ENCODE peak calls at places on chromosomes 2 and 18, in eight cellular contexts. One of them, this sample, is unnamed.

GRCh38 chr2:43424262-43425207 is 171.3 kb downstream of the THADA start:
- DNase-seq in Peyer's patch: no peak
- DNase-seq in omental fat pad: no peak
- DNase-seq in uterus: peak; percentile 55
- DNase-seq in AG09319: no peak
- DNase-seq in OCI-LY7: no peak
- DNase-seq in AG10803: peak; percentile 80
- DNase-seq in nephron progenitor cell: no peak
- DNase-seq in this sample: no peak

GRCh38 chr18:22284581-22285230 is 115.3 kb downstream of the GATA6 start:
- DNase-seq in Peyer's patch: no peak
- DNase-seq in omental fat pad: no peak
- DNase-seq in uterus: no peak
- DNase-seq in AG09319: no peak
- DNase-seq in OCI-LY7: no peak
- DNase-seq in AG10803: no peak
- DNase-seq in nephron progenitor cell: no peak
- DNase-seq in this sample: no peak

GRCh38 chr2:217669831-217670230 is 333.0 kb downstream of the TNS1 start:
- DNase-seq in Peyer's patch: no peak
- DNase-seq in omental fat pad: no peak
- DNase-seq in uterus: no peak
- DNase-seq in AG09319: no peak
- DNase-seq in OCI-LY7: no peak
- DNase-seq in AG10803: no peak
- DNase-seq in nephron progenitor cell: no peak
- DNase-seq in this sample: no peak

GRCh38 chr2:41764919-41765318 is 282.9 kb upstream of the PKDCC start:
- DNase-seq in Peyer's patch: no peak
- DNase-seq in omental fat pad: no peak
- DNase-seq in uterus: no peak
- DNase-seq in AG09319: no peak
- DNase-seq in OCI-LY7: no peak
- DNase-seq in AG10803: no peak
- DNase-seq in nephron progenitor cell: no peak
- DNase-seq in this sample: no peak

GRCh38 chr2:25251032-25251460 is 82.7 kb upstream of the POMC start:
- DNase-seq in Peyer's patch: no peak
- DNase-seq in omental fat pad: no peak
- DNase-seq in uterus: no peak
- DNase-seq in AG09319: no peak
- DNase-seq in OCI-LY7: no peak
- DNase-seq in AG10803: no peak
- DNase-seq in nephron progenitor cell: peak; percentile 36
- DNase-seq in this sample: no peak

GRCh38 chr2:29295843-29296242 is 180.6 kb downstream of the CLIP4 start:
- DNase-seq in Peyer's patch: no peak
- DNase-seq in omental fat pad: no peak
- DNase-seq in uterus: no peak
- DNase-seq in AG09319: no peak
- DNase-seq in OCI-LY7: no peak
- DNase-seq in AG10803: peak; percentile 24
- DNase-seq in nephron progenitor cell: peak; percentile 27
- DNase-seq in this sample: peak; percentile 54

GRCh38 chr2:46187112-46187618 is 110.0 kb upstream of the EPAS1 start:
- DNase-seq in Peyer's patch: peak; percentile 59
- DNase-seq in omental fat pad: no peak
- DNase-seq in uterus: peak; percentile 47
- DNase-seq in AG09319: peak; percentile 80
- DNase-seq in OCI-LY7: no peak
- DNase-seq in AG10803: peak; percentile 97
- DNase-seq in nephron progenitor cell: no peak
- DNase-seq in this sample: no peak

GRCh38 chr18:12993439-12993838 is 2.3 kb downstream of the CEP192 start:
- DNase-seq in Peyer's patch: no peak
- DNase-seq in omental fat pad: no peak
- DNase-seq in uterus: no peak
- DNase-seq in AG09319: no peak
- DNase-seq in OCI-LY7: no peak
- DNase-seq in AG10803: no peak
- DNase-seq in nephron progenitor cell: no peak
- DNase-seq in this sample: no peak

GRCh38 chr2:215705771-215706261 is 269.9 kb upstream of the FN1 start:
- DNase-seq in Peyer's patch: no peak
- DNase-seq in omental fat pad: no peak
- DNase-seq in uterus: no peak
- DNase-seq in AG09319: no peak
- DNase-seq in OCI-LY7: no peak
- DNase-seq in AG10803: peak; percentile 70
- DNase-seq in nephron progenitor cell: no peak
- DNase-seq in this sample: no peak

GRCh38 chr18:23088343-23088742 is 46.9 kb upstream of the CABLES1 start:
- DNase-seq in Peyer's patch: no peak
- DNase-seq in omental fat pad: no peak
- DNase-seq in uterus: no peak
- DNase-seq in AG09319: no peak
- DNase-seq in OCI-LY7: no peak
- DNase-seq in AG10803: no peak
- DNase-seq in nephron progenitor cell: no peak
- DNase-seq in this sample: no peak

GRCh38 chr2:150339951-150340350 is 147.5 kb downstream of the RND3 start:
- DNase-seq in Peyer's patch: no peak
- DNase-seq in omental fat pad: no peak
- DNase-seq in uterus: no peak
- DNase-seq in AG09319: peak; percentile 30
- DNase-seq in OCI-LY7: no peak
- DNase-seq in AG10803: peak; percentile 47
- DNase-seq in nephron progenitor cell: no peak
- DNase-seq in this sample: no peak

GRCh38 chr2:115165529-115166109 is 723.2 kb downstream of the DPP10 start:
- DNase-seq in Peyer's patch: no peak
- DNase-seq in omental fat pad: no peak
- DNase-seq in uterus: no peak
- DNase-seq in AG09319: no peak
- DNase-seq in OCI-LY7: peak; percentile 43
- DNase-seq in AG10803: peak; percentile 33
- DNase-seq in nephron progenitor cell: peak; percentile 35
- DNase-seq in this sample: no peak

GRCh38 chr2:207182916-207183315 is 17.2 kb upstream of the KLF7 start:
- DNase-seq in Peyer's patch: no peak
- DNase-seq in omental fat pad: no peak
- DNase-seq in uterus: no peak
- DNase-seq in AG09319: no peak
- DNase-seq in OCI-LY7: no peak
- DNase-seq in AG10803: peak; percentile 76
- DNase-seq in nephron progenitor cell: no peak
- DNase-seq in this sample: no peak

GRCh38 chr2:28389399-28390240 is 3.0 kb upstream of the FOSL2 start:
- DNase-seq in Peyer's patch: peak; percentile 41
- DNase-seq in omental fat pad: no peak
- DNase-seq in uterus: no peak
- DNase-seq in AG09319: no peak
- DNase-seq in OCI-LY7: no peak
- DNase-seq in AG10803: no peak
- DNase-seq in nephron progenitor cell: no peak
- DNase-seq in this sample: no peak

GRCh38 chr2:58228272-58228671 is 12.9 kb downstream of the FANCL start:
- DNase-seq in Peyer's patch: no peak
- DNase-seq in omental fat pad: no peak
- DNase-seq in uterus: no peak
- DNase-seq in AG09319: no peak
- DNase-seq in OCI-LY7: no peak
- DNase-seq in AG10803: no peak
- DNase-seq in nephron progenitor cell: no peak
- DNase-seq in this sample: no peak

GRCh38 chr2:35871672-35872071 is 483.9 kb upstream of the CRIM1 start:
- DNase-seq in Peyer's patch: no peak
- DNase-seq in omental fat pad: no peak
- DNase-seq in uterus: no peak
- DNase-seq in AG09319: no peak
- DNase-seq in OCI-LY7: no peak
- DNase-seq in AG10803: peak; percentile 4
- DNase-seq in nephron progenitor cell: no peak
- DNase-seq in this sample: no peak

GRCh38 chr2:213243189-213244044 is 40.8 kb upstream of the SPAG16 start:
- DNase-seq in Peyer's patch: no peak
- DNase-seq in omental fat pad: no peak
- DNase-seq in uterus: no peak
- DNase-seq in AG09319: no peak
- DNase-seq in OCI-LY7: peak; percentile 58
- DNase-seq in AG10803: no peak
- DNase-seq in nephron progenitor cell: no peak
- DNase-seq in this sample: no peak

GRCh38 chr2:213242653-213243052 is 41.6 kb upstream of the SPAG16 start:
- DNase-seq in Peyer's patch: no peak
- DNase-seq in omental fat pad: no peak
- DNase-seq in uterus: no peak
- DNase-seq in AG09319: no peak
- DNase-seq in OCI-LY7: no peak
- DNase-seq in AG10803: no peak
- DNase-seq in nephron progenitor cell: no peak
- DNase-seq in this sample: no peak

GRCh38 chr2:213238753-213239591 is 45.3 kb upstream of the SPAG16 start:
- DNase-seq in Peyer's patch: no peak
- DNase-seq in omental fat pad: no peak
- DNase-seq in uterus: no peak
- DNase-seq in AG09319: peak; percentile 36
- DNase-seq in OCI-LY7: no peak
- DNase-seq in AG10803: peak; percentile 95
- DNase-seq in nephron progenitor cell: no peak
- DNase-seq in this sample: no peak

GRCh38 chr2:213237787-213238186 is 46.5 kb upstream of the SPAG16 start:
- DNase-seq in Peyer's patch: no peak
- DNase-seq in omental fat pad: no peak
- DNase-seq in uterus: no peak
- DNase-seq in AG09319: no peak
- DNase-seq in OCI-LY7: no peak
- DNase-seq in AG10803: no peak
- DNase-seq in nephron progenitor cell: no peak
- DNase-seq in this sample: no peak

GRCh38 chr2:213241817-213242216 is 42.4 kb upstream of the SPAG16 start:
- DNase-seq in Peyer's patch: no peak
- DNase-seq in omental fat pad: no peak
- DNase-seq in uterus: no peak
- DNase-seq in AG09319: no peak
- DNase-seq in OCI-LY7: no peak
- DNase-seq in AG10803: no peak
- DNase-seq in nephron progenitor cell: no peak
- DNase-seq in this sample: no peak
- TF ChIP-seq CTCF in Peyer's patch: no peak
- TF ChIP-seq CTCF in omental fat pad: no peak
- TF ChIP-seq CTCF in uterus: no peak
- TF ChIP-seq CTCF in AG09319: no peak
- TF ChIP-seq CTCF in OCI-LY7: no peak
- TF ChIP-seq CTCF in AG10803: no peak
- TF ChIP-seq CTCF in nephron progenitor cell: no peak
- TF ChIP-seq CTCF in this sample: no peak

DNA sequence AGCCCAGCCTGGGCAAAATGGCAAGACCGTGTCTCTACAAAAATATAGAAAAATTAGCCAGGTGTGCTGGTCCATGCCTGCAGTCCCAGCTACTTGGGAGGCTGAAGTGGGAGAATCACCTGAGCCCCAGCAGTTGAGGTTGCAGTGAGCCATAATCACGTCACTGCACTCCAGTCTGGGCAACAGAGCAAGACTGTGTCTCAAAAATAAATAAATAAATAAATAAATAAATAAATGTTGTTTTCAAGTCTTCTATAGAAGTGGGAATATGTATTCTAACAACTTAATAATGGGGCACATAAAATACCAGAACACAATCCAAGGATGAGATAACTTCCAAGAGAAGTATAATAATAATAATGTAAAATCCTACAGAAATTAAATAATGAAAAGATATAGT is 23.9 kb downstream of the ATAD2B start:
- DNase-seq in Peyer's patch: no peak
- DNase-seq in omental fat pad: no peak
- DNase-seq in uterus: no peak
- DNase-seq in AG09319: no peak
- DNase-seq in OCI-LY7: no peak
- DNase-seq in AG10803: no peak
- DNase-seq in nephron progenitor cell: no peak
- DNase-seq in this sample: no peak
- TF ChIP-seq CTCF in Peyer's patch: no peak
- TF ChIP-seq CTCF in omental fat pad: no peak
- TF ChIP-seq CTCF in uterus: no peak
- TF ChIP-seq CTCF in AG09319: no peak
- TF ChIP-seq CTCF in OCI-LY7: no peak
- TF ChIP-seq CTCF in AG10803: no peak
- TF ChIP-seq CTCF in nephron progenitor cell: no peak
- TF ChIP-seq CTCF in this sample: no peak

DNA sequence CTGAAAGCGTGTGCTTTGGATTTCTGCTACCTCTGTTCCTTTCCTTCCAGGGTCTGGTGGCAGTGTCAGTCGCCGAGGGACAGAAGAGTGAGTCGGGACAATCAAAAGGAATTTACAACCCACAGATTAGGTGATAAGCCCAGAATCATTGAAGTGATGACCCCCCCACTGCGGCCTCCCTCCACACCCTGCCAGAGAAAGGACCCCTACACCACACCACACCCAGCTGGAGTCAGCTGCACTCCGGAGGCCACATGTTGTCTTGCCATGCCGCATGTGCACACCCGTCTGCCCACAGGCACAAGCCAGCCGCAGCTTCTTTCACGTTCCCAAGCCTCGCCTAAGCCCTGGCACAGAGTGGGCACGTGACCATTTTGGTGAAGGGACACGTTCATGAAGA is 366.8 kb upstream of the SALL3 start:
- DNase-seq in Peyer's patch: no peak
- DNase-seq in omental fat pad: no peak
- DNase-seq in uterus: no peak
- DNase-seq in AG09319: no peak
- DNase-seq in OCI-LY7: no peak
- DNase-seq in AG10803: no peak
- DNase-seq in nephron progenitor cell: no peak
- DNase-seq in this sample: no peak
- TF ChIP-seq CTCF in Peyer's patch: no peak
- TF ChIP-seq CTCF in omental fat pad: no peak
- TF ChIP-seq CTCF in uterus: no peak
- TF ChIP-seq CTCF in AG09319: no peak
- TF ChIP-seq CTCF in OCI-LY7: no peak
- TF ChIP-seq CTCF in AG10803: no peak
- TF ChIP-seq CTCF in nephron progenitor cell: no peak
- TF ChIP-seq CTCF in this sample: no peak

DNA sequence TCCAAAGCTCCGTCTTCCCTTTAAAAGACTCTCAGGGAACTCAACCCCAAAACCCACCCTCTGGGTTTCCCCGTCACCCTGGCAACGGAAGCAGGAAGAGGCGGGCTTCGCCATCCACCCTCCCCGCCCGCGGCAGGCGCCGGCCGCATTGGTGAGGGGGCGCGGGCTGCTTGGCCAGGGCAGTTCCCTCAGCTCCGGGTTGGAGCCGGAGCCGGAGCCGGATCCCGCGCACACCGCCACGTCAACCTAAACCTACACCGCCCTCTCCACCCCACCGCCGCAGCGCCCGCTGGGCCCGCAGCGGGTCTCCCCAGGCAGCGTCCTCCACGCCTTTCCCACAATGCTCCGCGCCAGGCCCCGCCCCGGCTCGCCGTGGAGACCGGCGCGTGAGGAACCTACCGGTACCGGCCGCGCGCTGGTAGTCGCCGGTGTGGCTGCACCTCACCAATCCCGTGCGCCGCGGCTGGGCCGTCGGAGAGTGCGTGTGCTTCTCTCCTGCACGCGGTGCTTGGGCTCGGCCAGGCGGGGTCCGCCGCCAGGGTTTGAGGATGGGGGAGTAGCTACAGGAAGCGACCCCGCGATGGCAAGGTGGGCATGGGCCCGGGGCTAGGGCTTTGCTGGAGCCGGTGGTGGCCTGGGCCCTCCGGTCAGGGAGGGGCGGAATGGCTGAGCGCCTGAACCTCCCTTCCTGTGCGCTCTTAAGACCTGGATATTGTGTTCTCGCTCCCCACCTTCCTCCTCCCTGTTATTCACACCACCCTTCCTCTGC is at the start of gene DNAJC10:
- DNase-seq in Peyer's patch: peak; percentile 94
- DNase-seq in omental fat pad: peak; percentile 73
- DNase-seq in uterus: peak; percentile 83
- DNase-seq in AG09319: peak; percentile 80
- DNase-seq in OCI-LY7: peak; percentile 85
- DNase-seq in AG10803: peak; percentile 83
- DNase-seq in nephron progenitor cell: peak; percentile 94
- DNase-seq in this sample: peak; percentile 84
- TF ChIP-seq CTCF in Peyer's patch: no peak
- TF ChIP-seq CTCF in omental fat pad: no peak
- TF ChIP-seq CTCF in uterus: peak; percentile 8
- TF ChIP-seq CTCF in AG09319: no peak
- TF ChIP-seq CTCF in OCI-LY7: no peak
- TF ChIP-seq CTCF in AG10803: no peak
- TF ChIP-seq CTCF in nephron progenitor cell: no peak
- TF ChIP-seq CTCF in this sample: peak; percentile 25